ENCODE peak calls at places on chromosomes 11 and 22, in nine cellular contexts. G, S, J, A, I, C, H, E and W are unnamed samples.

GRCh38 chr22:49968313-49968830 is 7.8 kb downstream of the PIM3 start:
- DNase-seq in G (no peak), S (no peak), J (no peak), A (no peak), I (no peak), C (peak; percentile 33), H (peak; percentile 28), E (peak; percentile 49), W (no peak)

GRCh38 chr22:49934144-49934890 is 15.9 kb downstream of the CRELD2 start:
- DNase-seq in G (peak; percentile 80), S (peak; percentile 18), J (no peak), A (no peak), I (peak; percentile 91), C (peak; percentile 44), H (peak; percentile 81), E (peak; percentile 73), W (peak; percentile 44)

GRCh38 chr11:130636672-130637463 is 188.4 kb downstream of the ADAMTS15 start:
- DNase-seq in G (no peak), S (peak; percentile 99), J (peak; percentile 16), A (peak; percentile 95), I (no peak), C (no peak), H (no peak), E (no peak), W (peak; percentile 99)

GRCh38 chr11:75557649-75558494 is 4.2 kb upstream of the SERPINH1 start:
- DNase-seq in G (peak; percentile 78), S (no peak), J (no peak), A (no peak), I (no peak), C (no peak), H (peak; percentile 55), E (no peak), W (peak; percentile 57)

GRCh38 chr11:60844870-60845221 is 2.9 kb downstream of the CCDC86 start:
- DNase-seq in G (no peak), S (no peak), J (no peak), A (no peak), I (no peak), C (peak; percentile 65), H (no peak), E (no peak), W (no peak)

GRCh38 chr11:116953525-116954284 is 116.3 kb upstream of the APOA1 start:
- DNase-seq in G (no peak), S (no peak), J (no peak), A (no peak), I (no peak), C (no peak), H (no peak), E (no peak), W (no peak)

GRCh38 chr11:111557425-111558111 is 17.0 kb downstream of the LAYN start:
- DNase-seq in G (no peak), S (peak; percentile 98), J (no peak), A (peak; percentile 89), I (no peak), C (no peak), H (no peak), E (no peak), W (peak; percentile 95)

GRCh38 chr22:32852346-32853251 is 51.1 kb downstream of the TIMP3 start:
- DNase-seq in G (peak; percentile 42), S (no peak), J (no peak), A (no peak), I (no peak), C (peak; percentile 37), H (peak; percentile 52), E (no peak), W (no peak)

GRCh38 chr22:22446527-22446926 is 62.0 kb downstream of the ZNF280B start:
- DNase-seq in G (no peak), S (no peak), J (no peak), A (no peak), I (no peak), C (no peak), H (no peak), E (no peak), W (no peak)

GRCh38 chr11:93579187-93579773 is 36.1 kb upstream of the SMCO4 start:
- DNase-seq in G (no peak), S (no peak), J (no peak), A (no peak), I (no peak), C (no peak), H (no peak), E (no peak), W (no peak)

GRCh38 chr11:11070976-11071375 is 213.1 kb upstream of the ZBED5 start:
- DNase-seq in G (peak; percentile 14), S (no peak), J (no peak), A (no peak), I (no peak), C (no peak), H (no peak), E (no peak), W (no peak)

GRCh38 chr11:119791701-119792151 is 62.7 kb upstream of the NECTIN1 start:
- DNase-seq in G (no peak), S (no peak), J (no peak), A (no peak), I (peak; percentile 50), C (no peak), H (no peak), E (peak; percentile 44), W (no peak)

GRCh38 chr22:11613898-11614755 is 3913.9 kb upstream of the OR11H1 start:
- DNase-seq in G (no peak), S (no peak), J (no peak), A (no peak), I (no peak), C (no peak), H (no peak), E (no peak), W (no peak)

GRCh38 chr11:33063326-33063775 is 24.0 kb downstream of the TCP11L1 start:
- DNase-seq in G (no peak), S (no peak), J (no peak), A (peak; percentile 80), I (no peak), C (no peak), H (no peak), E (no peak), W (no peak)

GRCh38 chr11:104564921-104565580 is 333.2 kb downstream of the CASP12 start:
- DNase-seq in G (no peak), S (no peak), J (no peak), A (no peak), I (no peak), C (no peak), H (peak; percentile 10), E (no peak), W (no peak)

GRCh38 chr11:114442559-114442958 is 3.3 kb downstream of the REXO2 start:
- DNase-seq in G (no peak), S (no peak), J (no peak), A (no peak), I (no peak), C (no peak), H (no peak), E (no peak), W (no peak)

DNA sequence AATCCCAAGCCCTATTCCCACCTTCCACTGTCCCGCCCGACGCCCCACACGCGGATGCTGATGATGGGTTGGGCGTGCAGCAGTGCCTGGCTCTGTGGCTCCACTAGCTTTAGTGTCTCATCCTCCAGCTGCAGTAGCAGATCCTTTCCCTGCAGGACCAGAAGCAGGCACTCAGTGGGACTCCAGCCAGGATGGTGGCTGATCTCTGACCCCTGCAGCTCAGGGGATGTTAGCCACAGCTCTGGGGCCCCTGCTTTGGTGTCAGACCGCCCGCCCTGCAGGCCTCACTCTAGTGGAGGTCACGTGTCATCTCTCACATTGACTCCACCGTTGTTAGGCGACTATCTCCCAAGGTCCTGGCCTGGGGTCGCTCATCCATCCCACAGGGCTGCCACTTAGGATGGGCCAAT is 11.8 kb downstream of the SMPD1 start:
- DNase-seq in G (no peak), S (no peak), J (no peak), A (no peak), I (no peak), C (no peak), H (no peak), E (no peak), W (no peak)
- TF ChIP-seq CTCF in G (no peak), S (no peak), J (no peak), A (no peak), I (no peak), C (no peak), H (no peak), E (no peak), W (no peak)

GRCh38 chr11:67731583-67731982 is 57.2 kb upstream of the ALDH3B2 start:
- DNase-seq in G (no peak), S (peak; percentile 12), J (no peak), A (no peak), I (no peak), C (peak; percentile 34), H (no peak), E (no peak), W (no peak)
- H3K4me3 ChIP-seq in G (no peak overlapping the region), S (peak overlapping the region; percentile 54), J (peak overlapping the region; percentile 24), A (no peak overlapping the region), I (no peak overlapping the region), C (peak overlapping the region; percentile 56), H (no peak overlapping the region), E (no peak overlapping the region), W (no peak overlapping the region)

DNA sequence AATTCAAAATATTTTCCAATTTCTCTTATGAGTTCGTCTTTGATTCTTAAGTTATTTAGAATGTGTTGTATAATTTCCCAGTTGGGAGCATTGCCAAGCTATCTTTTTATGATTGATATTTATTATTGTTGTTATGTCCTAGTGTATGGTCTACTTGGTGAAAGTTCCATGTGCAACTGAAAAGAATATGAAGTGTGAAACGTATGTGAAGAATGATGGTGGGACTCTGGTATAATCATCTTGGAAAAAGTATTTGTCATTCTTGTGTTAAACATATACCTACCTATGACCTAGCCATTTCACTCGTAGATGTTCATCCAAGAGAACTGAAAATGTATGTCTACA is 12.0 kb upstream of the GNB1L start:
- DNase-seq in G (no peak), S (no peak), J (no peak), A (no peak), I (no peak), C (no peak), H (no peak), E (no peak), W (no peak)
- H3K36me3 ChIP-seq in G (no peaks in the 10 kb centered on the region), S (no peaks in the 10 kb centered on the region), J (no peaks in the 10 kb centered on the region), A (no peaks in the 10 kb centered on the region), I (no peaks in the 10 kb centered on the region), C (no peaks in the 10 kb centered on the region), H (no peaks in the 10 kb centered on the region), E (no peaks in the 10 kb centered on the region), W (no peaks in the 10 kb centered on the region)

GRCh38 chr22:46945481-46945880 is 183.0 kb downstream of the TBC1D22A start:
- DNase-seq in G (no peak), S (no peak), J (no peak), A (no peak), I (no peak), C (no peak), H (no peak), E (no peak), W (no peak)

GRCh38 chr22:46937939-46938338 is 175.5 kb downstream of the TBC1D22A start:
- DNase-seq in G (no peak), S (no peak), J (no peak), A (no peak), I (no peak), C (no peak), H (no peak), E (peak; percentile 8), W (no peak)

GRCh38 chr22:46942816-46943783 is 180.7 kb downstream of the TBC1D22A start:
- DNase-seq in G (peak; percentile 44), S (no peak), J (no peak), A (no peak), I (no peak), C (no peak), H (peak; percentile 54), E (no peak), W (no peak)

GRCh38 chr22:46946383-46946965 is 184.0 kb downstream of the TBC1D22A start:
- DNase-seq in G (no peak), S (no peak), J (no peak), A (no peak), I (no peak), C (no peak), H (no peak), E (no peak), W (no peak)

GRCh38 chr22:46941958-46942815 is 179.7 kb downstream of the TBC1D22A start:
- DNase-seq in G (no peak), S (no peak), J (no peak), A (no peak), I (no peak), C (no peak), H (peak; percentile 45), E (peak; percentile 12), W (no peak)
- TF ChIP-seq CTCF in G (no peak), S (no peak), J (no peak), A (no peak), I (no peak), C (no peak), H (no peak), E (no peak), W (no peak)